ENCODE peak calls at places on chromosomes 12 and 14, in four cellular contexts. One of them, this sample, is unnamed.

GRCh38 chr12:87793134-87793533 is 236.1 kb downstream of the C12orf50 start:
- DNase-seq in Karpas-422: no peak
- DNase-seq in GM23248: peak; percentile 46
- DNase-seq in mesendoderm: no peak
- DNase-seq in this sample: peak; percentile 81

GRCh38 chr12:58745348-58746125 is 174.8 kb downstream of the LRIG3 start:
- DNase-seq in Karpas-422: no peak
- DNase-seq in GM23248: peak; percentile 21
- DNase-seq in mesendoderm: peak; percentile 34
- DNase-seq in this sample: no peak

GRCh38 chr14:29227631-29228030 is 461.0 kb downstream of the FOXG1 start:
- DNase-seq in Karpas-422: no peak
- DNase-seq in GM23248: peak; percentile 79
- DNase-seq in mesendoderm: no peak
- DNase-seq in this sample: peak; percentile 56

GRCh38 chr12:58174316-58174715 is 232.9 kb downstream of the ATP23 start:
- DNase-seq in Karpas-422: no peak
- DNase-seq in GM23248: no peak
- DNase-seq in mesendoderm: no peak
- DNase-seq in this sample: no peak

GRCh38 chr14:47269788-47270492 is 405.5 kb downstream of the MDGA2 start:
- DNase-seq in Karpas-422: no peak
- DNase-seq in GM23248: peak; percentile 4
- DNase-seq in mesendoderm: no peak
- DNase-seq in this sample: no peak

GRCh38 chr12:100987552-100988277 is 193.1 kb downstream of the ANO4 start:
- DNase-seq in Karpas-422: peak; percentile 75
- DNase-seq in GM23248: peak; percentile 93
- DNase-seq in mesendoderm: peak; percentile 91
- DNase-seq in this sample: peak; percentile 66

GRCh38 chr12:69608114-69608513 is 2.6 kb downstream of the LRRC10 start:
- DNase-seq in Karpas-422: no peak
- DNase-seq in GM23248: no peak
- DNase-seq in mesendoderm: no peak
- DNase-seq in this sample: no peak

GRCh38 chr14:53003776-53004175 is 52.9 kb upstream of the FERMT2 start:
- DNase-seq in Karpas-422: no peak
- DNase-seq in GM23248: no peak
- DNase-seq in mesendoderm: no peak
- DNase-seq in this sample: no peak

GRCh38 chr12:38585090-38585489 is 268.5 kb downstream of the ALG10B start:
- DNase-seq in Karpas-422: no peak
- DNase-seq in GM23248: no peak
- DNase-seq in mesendoderm: no peak
- DNase-seq in this sample: no peak

GRCh38 chr14:71380271-71380670 is 473.0 kb downstream of the PCNX1 start:
- DNase-seq in Karpas-422: no peak
- DNase-seq in GM23248: peak; percentile 19
- DNase-seq in mesendoderm: peak; percentile 93
- DNase-seq in this sample: peak; percentile 91

GRCh38 chr12:12837025-12837872 is 24.1 kb downstream of the DDX47 start:
- DNase-seq in Karpas-422: peak; percentile 50
- DNase-seq in GM23248: peak; percentile 91
- DNase-seq in mesendoderm: peak; percentile 76
- DNase-seq in this sample: peak; percentile 71

GRCh38 chr14:90553921-90554336 is 157.1 kb downstream of the CALM1 start:
- DNase-seq in Karpas-422: no peak
- DNase-seq in GM23248: no peak
- DNase-seq in mesendoderm: no peak
- DNase-seq in this sample: no peak

GRCh38 chr12:182381-182883 is 31.5 kb downstream of the SLC6A12 start:
- DNase-seq in Karpas-422: no peak
- DNase-seq in GM23248: peak; percentile 84
- DNase-seq in mesendoderm: no peak
- DNase-seq in this sample: peak; percentile 75

GRCh38 chr12:114976361-114976760 is 292.4 kb upstream of the TBX3 start:
- DNase-seq in Karpas-422: no peak
- DNase-seq in GM23248: peak; percentile 39
- DNase-seq in mesendoderm: no peak
- DNase-seq in this sample: no peak

GRCh38 chr14:32078030-32078793 is 1.1 kb downstream of the ARHGAP5 start:
- DNase-seq in Karpas-422: peak; percentile 82
- DNase-seq in GM23248: peak; percentile 60
- DNase-seq in mesendoderm: no peak
- DNase-seq in this sample: peak; percentile 22

GRCh38 chr12:53736602-53737493 is 9.6 kb upstream of the CALCOCO1 start:
- DNase-seq in Karpas-422: no peak
- DNase-seq in GM23248: no peak
- DNase-seq in mesendoderm: peak; percentile 61
- DNase-seq in this sample: no peak

GRCh38 chr12:31594681-31595080 is 3.7 kb upstream of the DENND5B start:
- DNase-seq in Karpas-422: no peak
- DNase-seq in GM23248: peak; percentile 36
- DNase-seq in mesendoderm: peak; percentile 56
- DNase-seq in this sample: peak; percentile 81

GRCh38 chr14:102949062-102949800 is 26.8 kb downstream of the AMN start:
- DNase-seq in Karpas-422: peak; percentile 94
- DNase-seq in GM23248: peak; percentile 42
- DNase-seq in mesendoderm: peak; percentile 27
- DNase-seq in this sample: peak; percentile 16

GRCh38 chr12:2756756-2757155 is 38.0 kb upstream of the FKBP4 start:
- DNase-seq in Karpas-422: no peak
- DNase-seq in GM23248: no peak
- DNase-seq in mesendoderm: no peak
- DNase-seq in this sample: no peak

GRCh38 chr12:27186240-27186839 is 57.7 kb upstream of the STK38L start:
- DNase-seq in Karpas-422: no peak
- DNase-seq in GM23248: peak; percentile 63
- DNase-seq in mesendoderm: no peak
- DNase-seq in this sample: peak; percentile 71

GRCh38 chr12:132275110-132275531 is 54.3 kb downstream of the GALNT9 start:
- DNase-seq in Karpas-422: peak; percentile 52
- DNase-seq in GM23248: peak; percentile 81
- DNase-seq in mesendoderm: peak; percentile 92
- DNase-seq in this sample: peak; percentile 7

GRCh38 chr14:90654831-90655276 is 161.4 kb downstream of the TTC7B start:
- DNase-seq in Karpas-422: no peak
- DNase-seq in GM23248: peak; percentile 30
- DNase-seq in mesendoderm: no peak
- DNase-seq in this sample: peak; percentile 72

GRCh38 chr12:104669057-104669770 is 212.5 kb downstream of the CHST11 start:
- DNase-seq in Karpas-422: no peak
- DNase-seq in GM23248: no peak
- DNase-seq in mesendoderm: peak; percentile 40
- DNase-seq in this sample: no peak

GRCh38 chr14:61147898-61148549 is 133.1 kb downstream of the TMEM30B start:
- DNase-seq in Karpas-422: no peak
- DNase-seq in GM23248: no peak
- DNase-seq in mesendoderm: no peak
- DNase-seq in this sample: peak; percentile 100
- H3K9ac ChIP-seq in Karpas-422: no peak overlapping the region
- H3K9ac ChIP-seq in GM23248: no peak overlapping the region
- H3K9ac ChIP-seq in mesendoderm: no peak overlapping the region
- H3K9ac ChIP-seq in this sample: peak overlapping the region; percentile 81

DNA sequence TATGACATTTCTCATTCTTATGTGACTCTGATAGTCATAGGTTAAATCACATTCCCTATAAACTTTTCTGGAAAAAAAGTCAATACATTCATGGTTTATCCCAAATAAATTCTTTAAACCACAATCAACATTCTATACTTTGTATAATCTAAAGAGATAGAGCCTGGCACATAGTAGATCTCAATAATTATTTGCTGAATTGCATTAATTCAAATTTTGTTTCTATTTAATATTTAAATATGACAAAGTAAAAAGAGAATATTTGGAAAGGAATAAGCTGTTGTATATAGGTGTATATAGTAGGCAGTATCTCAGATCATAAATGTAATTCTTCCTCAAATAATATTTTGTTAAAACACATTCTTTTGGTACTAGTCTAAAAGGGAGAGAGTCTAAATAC is 102.2 kb upstream of the USP15 start:
- DNase-seq in Karpas-422: no peak
- DNase-seq in GM23248: no peak
- DNase-seq in mesendoderm: no peak
- DNase-seq in this sample: no peak
- H3K27ac ChIP-seq in Karpas-422: no peak overlapping the region
- H3K27ac ChIP-seq in GM23248: no peak overlapping the region
- H3K27ac ChIP-seq in mesendoderm: no peak overlapping the region
- H3K27ac ChIP-seq in this sample: no peak overlapping the region

DNA sequence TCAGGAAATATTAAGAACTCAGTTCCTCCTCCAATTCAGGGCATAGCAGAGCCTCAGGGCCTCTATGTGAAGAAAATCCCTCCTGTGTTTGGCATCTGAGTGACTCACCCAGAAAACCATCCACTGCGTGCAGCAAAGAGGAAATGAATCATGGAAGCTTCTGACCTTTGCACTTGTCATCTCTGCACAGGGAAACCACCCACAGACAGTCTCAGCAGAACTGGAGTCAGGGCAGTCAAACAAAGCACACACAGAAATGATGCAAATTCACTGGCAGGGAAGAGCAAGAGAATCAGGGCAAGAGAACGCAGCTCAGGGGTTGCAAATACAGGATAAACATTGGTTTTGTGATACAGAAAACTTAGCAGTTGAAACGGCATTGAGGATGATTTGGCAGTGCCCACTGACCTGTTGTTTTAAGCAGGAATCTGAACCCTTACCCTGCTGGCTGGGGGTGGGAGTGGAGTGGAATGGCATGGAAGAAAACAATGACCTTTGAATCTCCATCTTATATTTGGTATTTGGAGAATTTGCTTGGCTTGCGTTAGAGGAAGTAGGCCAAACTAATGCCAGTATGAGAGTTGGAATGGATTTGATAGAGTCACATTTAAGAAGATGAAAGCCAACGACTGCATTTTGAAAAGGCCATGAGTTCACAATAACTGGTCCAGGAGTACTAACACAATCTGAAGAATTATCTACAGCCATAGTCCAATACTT is 53.5 kb downstream of the PHLDA1 start:
- DNase-seq in Karpas-422: no peak
- DNase-seq in GM23248: peak; percentile 99
- DNase-seq in mesendoderm: peak; percentile 92
- DNase-seq in this sample: peak; percentile 100
- H3K4me2 ChIP-seq in Karpas-422: no peak overlapping the region
- H3K4me2 ChIP-seq in GM23248: peak overlapping the region; percentile 72
- H3K4me2 ChIP-seq in mesendoderm: no peak overlapping the region
- H3K4me2 ChIP-seq in this sample: peak overlapping the region; percentile 56

DNA sequence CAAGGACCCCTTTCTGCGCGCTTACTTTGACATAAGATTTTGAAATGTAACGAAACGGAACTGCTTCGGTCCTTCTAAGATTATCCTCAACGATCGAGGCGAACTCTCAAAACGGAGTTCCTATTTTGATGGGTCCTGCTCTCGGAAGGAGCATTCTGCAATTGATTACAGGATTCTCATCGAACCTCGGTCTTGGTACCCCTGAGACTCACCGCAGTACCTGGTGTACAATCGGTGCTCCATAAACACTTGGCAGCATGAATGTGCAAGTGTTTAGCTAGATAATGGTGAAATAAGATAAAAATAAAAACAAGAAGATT is 530 bp upstream of the NEMF start:
- DNase-seq in Karpas-422: no peak
- DNase-seq in GM23248: no peak
- DNase-seq in mesendoderm: no peak
- DNase-seq in this sample: no peak
- H3K9ac ChIP-seq in Karpas-422: peak overlapping the region; percentile 82
- H3K9ac ChIP-seq in GM23248: peak overlapping the region; percentile 96
- H3K9ac ChIP-seq in mesendoderm: peak overlapping the region; percentile 39
- H3K9ac ChIP-seq in this sample: peak overlapping the region; percentile 98

DNA sequence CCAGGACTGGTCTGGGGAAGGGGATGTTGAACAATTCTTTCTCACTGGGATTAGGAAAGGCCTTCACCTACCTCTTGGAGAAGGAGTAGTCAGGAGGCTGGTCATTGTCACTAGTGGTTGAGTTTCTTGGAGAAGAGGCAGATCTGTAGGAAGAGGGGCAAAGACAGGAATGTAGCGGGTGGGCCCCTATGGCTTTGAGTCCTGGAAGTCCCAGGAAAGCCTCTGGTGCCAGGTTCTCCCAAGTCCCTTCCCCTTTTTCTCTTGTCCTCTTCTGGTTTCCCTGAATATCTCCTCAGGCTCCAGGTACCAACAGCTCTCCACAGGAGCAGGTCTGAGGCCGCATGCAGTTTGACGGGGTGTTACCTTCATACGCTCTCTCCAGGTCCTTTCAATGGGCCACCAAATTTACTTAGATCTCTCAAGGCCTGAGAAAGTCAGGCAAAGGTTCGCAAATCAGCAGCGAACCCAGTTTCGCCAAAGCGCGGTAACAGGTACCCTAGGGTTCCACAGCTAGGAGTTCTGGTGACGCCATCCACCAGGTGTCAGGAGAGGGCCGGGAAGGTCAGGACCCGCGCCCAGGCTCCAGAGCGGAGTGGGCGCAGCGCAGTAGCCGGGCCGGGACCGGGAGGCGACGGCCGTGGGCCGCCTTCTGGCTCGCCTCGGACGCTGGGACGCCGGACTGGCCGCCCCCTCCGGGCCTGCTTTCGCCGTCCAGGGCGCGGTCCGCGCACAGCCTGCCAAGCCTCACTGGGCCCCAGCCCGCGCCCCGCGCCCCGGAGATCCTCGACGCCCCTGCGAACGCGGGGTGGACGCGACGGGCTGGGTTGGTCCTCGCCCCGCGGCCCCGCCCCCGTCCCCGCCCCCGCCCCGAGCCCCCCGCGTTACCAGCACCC is 795 bp downstream of the SMAGP start:
- DNase-seq in Karpas-422: no peak
- DNase-seq in GM23248: peak; percentile 63
- DNase-seq in mesendoderm: peak; percentile 91
- DNase-seq in this sample: peak; percentile 17
- H3K27ac ChIP-seq in Karpas-422: no peak overlapping the region
- H3K27ac ChIP-seq in GM23248: no peak overlapping the region
- H3K27ac ChIP-seq in mesendoderm: no peak overlapping the region
- H3K27ac ChIP-seq in this sample: peak overlapping the region; percentile 85

GRCh38 chr12:131106542-131106941 is 152.8 kb downstream of the ADGRD1 start:
- DNase-seq in Karpas-422: no peak
- DNase-seq in GM23248: no peak
- DNase-seq in mesendoderm: no peak
- DNase-seq in this sample: no peak

GRCh38 chr12:131103614-131104463 is 150.1 kb downstream of the ADGRD1 start:
- DNase-seq in Karpas-422: no peak
- DNase-seq in GM23248: no peak
- DNase-seq in mesendoderm: no peak
- DNase-seq in this sample: no peak

GRCh38 chr12:131104464-131105350 is 151.0 kb downstream of the ADGRD1 start:
- DNase-seq in Karpas-422: peak; percentile 91
- DNase-seq in GM23248: peak; percentile 81
- DNase-seq in mesendoderm: peak; percentile 81
- DNase-seq in this sample: peak; percentile 6

GRCh38 chr12:131105736-131106356 is 152.1 kb downstream of the ADGRD1 start:
- DNase-seq in Karpas-422: no peak
- DNase-seq in GM23248: no peak
- DNase-seq in mesendoderm: no peak
- DNase-seq in this sample: no peak

GRCh38 chr12:131105351-131105735 is 151.6 kb downstream of the ADGRD1 start:
- DNase-seq in Karpas-422: no peak
- DNase-seq in GM23248: no peak
- DNase-seq in mesendoderm: no peak
- DNase-seq in this sample: no peak
- H3K4me2 ChIP-seq in Karpas-422: no peak overlapping the region
- H3K4me2 ChIP-seq in GM23248: no peak overlapping the region
- H3K4me2 ChIP-seq in mesendoderm: no peak overlapping the region
- H3K4me2 ChIP-seq in this sample: no peak overlapping the region